ENCODE peak calls at places on chromosomes 1 and 21, in seven cellular contexts. X is GM12878, C is SK-N-SH, Y is GM12891, D is K562, Q is HepG2, M is H1. F is an unnamed sample.

GRCh38 chr1:106831511-106831910 is 225.0 kb upstream of the PRMT6 start:
- DNase-seq in C (no peak), D (no peak), X (no peak), Q (no peak), M (no peak), Y (no peak), F (no peak)

GRCh38 chr21:38819719-38820147 is 14.0 kb downstream of the ETS2 start:
- DNase-seq in Y (no peak), Q (no peak), X (no peak), M (no peak), D (no peak), C (no peak), F (no peak)

GRCh38 chr1:208048904-208049303 is 138.0 kb upstream of the CD34 start:
- DNase-seq in C (no peak), M (no peak), X (no peak), D (no peak), Q (no peak), Y (no peak), F (no peak)

GRCh38 chr1:13513885-13514546 is at the start of gene LRRC38:
- DNase-seq in M (peak; percentile 76), Q (no peak), X (no peak), Y (no peak), C (no peak), D (no peak), F (no peak)

GRCh38 chr1:20233866-20234265 is 47.5 kb upstream of the PLA2G2C start:
- DNase-seq in Q (no peak), X (no peak), Y (no peak), C (peak; percentile 69), M (no peak), D (no peak), F (no peak)

GRCh38 chr21:44012474-44013379 is 618 bp downstream of the TRAPPC10 start:
- DNase-seq in X (peak; percentile 27), Q (peak; percentile 65), D (peak; percentile 95), M (peak; percentile 96), Y (peak; percentile 85), C (peak; percentile 84), F (peak; percentile 83)

GRCh38 chr1:178513278-178513983 is 522 bp downstream of the TEX35 start:
- DNase-seq in D (no peak), C (no peak), X (no peak), Q (no peak), M (no peak), Y (no peak), F (no peak)

GRCh38 chr1:221742555-221743415 is 896 bp upstream of the DUSP10 start:
- DNase-seq in D (peak; percentile 75), C (peak; percentile 83), X (no peak), Q (peak; percentile 54), M (peak; percentile 80), Y (peak; percentile 50), F (peak; percentile 64)

GRCh38 chr1:45493116-45493697 is 2.2 kb upstream of the TESK2 start:
- DNase-seq in D (peak; percentile 51), Y (peak; percentile 33), Q (peak; percentile 55), M (peak; percentile 66), X (no peak), C (peak; percentile 75), F (no peak)

GRCh38 chr1:211535338-211535737 is 43.4 kb upstream of the RD3 start:
- DNase-seq in Y (no peak), D (no peak), Q (no peak), X (no peak), C (no peak), M (no peak), F (no peak)

GRCh38 chr1:121483234-121483633 is 298.5 kb downstream of the SRGAP2C start:
- DNase-seq in C (no peak), Y (no peak), X (no peak), M (no peak), D (no peak), Q (no peak), F (no peak)

GRCh38 chr1:121483961-121484424 is 299.2 kb downstream of the SRGAP2C start:
- DNase-seq in X (no peak), Q (no peak), M (no peak), D (no peak), Y (no peak), C (no peak), F (no peak)
- TF ChIP-seq TAF1 in X (no peak), Q (no peak), M (no peak), D (no peak), Y (no peak), C (no peak), F (no peak)

GRCh38 chr1:205714190-205714905 is 34.0 kb upstream of the SLC45A3 start:
- DNase-seq in D (no peak), Y (no peak), Q (peak; percentile 43), C (no peak), X (no peak), M (no peak), F (no peak)
- TF ChIP-seq POLR2AphosphoS5 in D (no peak), Y (no peak), Q (no peak), C (no peak), X (no peak), M (peak; percentile 62), F (no peak)

GRCh38 chr21:42565886-42566523 is 52.4 kb downstream of the SLC37A1 start:
- DNase-seq in X (no peak), Y (no peak), Q (no peak), M (no peak), D (no peak), C (no peak), F (no peak)

GRCh38 chr21:42567181-42567560 is 53.5 kb downstream of the SLC37A1 start:
- DNase-seq in X (no peak), Q (no peak), C (no peak), D (no peak), Y (no peak), M (no peak), F (no peak)

GRCh38 chr21:42567861-42568260 is 54.2 kb downstream of the SLC37A1 start:
- DNase-seq in M (no peak), Y (no peak), D (no peak), Q (no peak), C (no peak), X (no peak), F (no peak)

GRCh38 chr21:42565206-42565810 is 51.7 kb downstream of the SLC37A1 start:
- DNase-seq in M (no peak), C (no peak), X (no peak), Q (no peak), Y (no peak), D (no peak), F (no peak)

DNA sequence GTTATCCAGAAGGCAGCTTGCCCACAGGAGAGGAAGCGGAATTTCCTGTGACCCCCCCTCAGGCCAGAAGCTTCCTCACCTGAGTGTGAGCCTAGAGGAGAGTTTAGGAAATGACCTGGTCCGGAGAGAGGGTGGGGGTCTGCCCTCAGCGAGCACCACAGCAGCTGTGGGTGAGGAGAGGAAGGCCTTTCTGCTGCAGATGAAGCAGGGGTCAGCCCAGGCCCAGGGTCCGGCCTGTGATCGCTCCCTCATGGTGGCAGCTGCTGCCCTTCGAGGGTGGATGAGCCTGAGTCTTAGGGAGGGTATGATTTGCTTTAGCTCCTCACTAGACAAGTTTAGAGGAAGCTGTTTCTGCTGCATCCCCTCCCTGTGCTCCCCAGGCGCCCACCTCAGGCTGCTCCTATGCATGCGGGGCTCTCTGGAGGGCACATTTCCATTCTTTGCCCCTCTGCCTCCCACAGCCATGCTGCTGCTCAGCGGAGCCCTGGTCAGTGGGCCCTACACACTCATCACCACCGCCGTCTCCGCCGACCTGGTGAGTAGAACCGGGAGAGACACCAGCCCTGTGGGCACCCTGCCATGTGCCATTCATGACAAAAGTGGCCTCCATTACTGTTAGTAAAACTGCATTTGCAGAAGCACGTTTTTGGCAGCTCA is 53.0 kb downstream of the SLC37A1 start:
- DNase-seq in X (no peak), M (no peak), D (no peak), Y (no peak), C (no peak), Q (no peak), F (no peak)
- TF ChIP-seq TAF1 in X (no peak), M (no peak), D (no peak), Y (no peak), C (no peak), Q (no peak), F (no peak)

DNA sequence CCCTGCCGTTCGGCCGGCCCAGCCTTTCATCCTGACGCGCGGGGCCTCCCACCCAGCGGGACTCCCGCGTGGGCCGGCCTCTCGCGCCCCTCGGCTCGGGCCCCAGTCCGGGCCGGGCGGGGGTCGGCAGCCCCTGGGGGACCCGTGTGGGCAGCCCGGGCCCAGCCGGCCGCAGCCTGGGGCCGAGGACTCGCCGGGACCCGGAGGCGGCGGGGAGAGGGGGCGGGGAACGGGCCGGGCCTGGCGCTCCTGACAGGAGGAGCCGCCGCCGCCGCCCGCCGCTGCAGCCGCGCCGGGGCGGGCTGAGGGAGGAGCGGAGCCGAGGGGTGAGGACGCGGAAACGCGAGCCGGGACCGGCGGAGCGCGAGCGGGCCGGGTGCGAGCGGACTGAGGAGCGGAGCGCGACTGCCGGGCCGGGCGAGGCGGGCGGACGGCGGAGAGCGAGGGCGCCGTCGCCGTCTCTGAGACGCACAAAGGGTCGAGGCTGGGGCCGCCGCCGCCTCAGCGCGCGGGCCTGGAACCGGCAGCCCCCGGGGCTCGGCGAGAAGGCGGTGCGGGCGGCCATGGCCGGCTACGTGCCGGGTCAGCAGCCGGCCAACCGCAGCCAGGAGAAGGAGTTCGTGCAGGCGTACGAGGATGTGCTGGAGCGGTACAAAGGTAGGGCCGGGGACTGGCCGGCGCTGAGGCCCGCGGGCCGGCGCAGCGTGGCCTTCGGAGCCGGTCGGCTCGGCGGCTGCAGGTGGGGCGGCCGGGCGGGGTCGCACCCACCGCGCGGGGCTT is 79.1 kb downstream of the NDUFS5 start:
- DNase-seq in M (peak; percentile 67), D (peak; percentile 87), X (no peak), C (peak; percentile 91), Y (peak; percentile 56), Q (no peak), F (peak; percentile 70)
- TF ChIP-seq POLR2AphosphoS5 in M (peak; percentile 9), D (peak; percentile 34), X (no peak), C (no peak), Y (no peak), Q (no peak), F (no peak)

DNA sequence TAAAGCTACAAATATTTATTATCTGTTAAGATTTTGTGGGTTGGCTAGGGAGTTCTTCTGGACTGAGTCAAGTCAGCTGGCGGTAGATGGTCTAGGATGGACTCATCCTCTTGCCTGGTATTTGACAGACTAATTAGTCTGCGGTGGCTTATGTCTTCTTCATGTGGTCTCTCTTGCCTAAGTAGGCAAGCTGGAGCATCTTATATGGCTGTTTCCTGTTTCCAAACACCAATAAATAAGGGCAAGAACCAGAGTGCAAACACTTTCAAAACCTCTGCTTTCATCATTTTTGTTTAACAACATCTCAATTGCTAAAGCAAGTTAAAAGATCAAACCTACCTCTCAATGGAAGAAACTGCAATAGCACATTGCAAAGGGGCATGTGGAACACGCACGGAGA is 484.8 kb downstream of the PTPRC start:
- DNase-seq in X (no peak), D (no peak), Q (no peak), C (no peak), M (no peak), Y (no peak), F (no peak)
- TF ChIP-seq TAF1 in X (no peak), D (no peak), Q (no peak), C (no peak), M (no peak), Y (no peak), F (no peak)

DNA sequence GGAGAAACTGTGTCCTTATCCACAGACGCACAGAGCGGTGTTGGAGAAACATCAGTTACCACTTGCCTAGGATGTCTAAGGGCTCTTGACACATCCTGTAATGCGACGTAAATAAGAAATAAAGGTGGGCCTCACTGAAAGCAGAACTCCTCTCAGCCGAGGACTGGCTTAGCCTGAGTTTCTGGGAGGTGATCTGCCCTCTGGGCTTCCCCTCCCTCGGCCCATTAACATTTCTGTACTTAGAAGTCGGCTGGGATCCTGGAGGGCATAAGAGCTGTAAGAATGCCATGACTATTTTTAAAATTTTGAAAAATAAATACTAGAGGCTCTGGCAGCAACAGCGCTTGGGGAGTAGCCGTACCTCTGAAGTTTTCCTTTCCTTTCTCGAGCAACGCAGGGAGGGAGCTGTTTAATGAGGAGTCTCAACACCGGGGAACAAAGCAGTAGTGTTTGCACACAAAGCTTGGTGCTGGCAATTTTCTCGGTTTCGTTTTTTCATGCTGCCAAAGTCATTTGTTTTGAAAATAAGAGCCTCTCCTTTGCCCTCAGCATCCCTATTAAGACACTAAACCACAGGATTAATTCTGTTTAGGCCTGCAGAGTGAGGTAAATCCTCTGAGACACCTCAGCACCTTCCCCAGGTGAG is 498.7 kb downstream of the SMYD3 start:
- DNase-seq in X (no peak), Y (no peak), Q (no peak), D (no peak), M (no peak), C (no peak), F (no peak)
- TF ChIP-seq POLR2AphosphoS5 in X (no peak), Y (no peak), Q (no peak), D (no peak), M (no peak), C (no peak), F (no peak)

F was measured in GM12892.